ENCODE peak calls at places on chromosomes 13 and 19, in six cellular contexts. E, B, H, Z, J and X are unnamed samples.

GRCh38 chr19:44111910-44112463 is 1.2 kb upstream of the ZNF225 start:
- DNase-seq in E (peak; percentile 80), B (no peak), H (no peak), Z (no peak), J (peak; percentile 86), X (no peak)

GRCh38 chr13:44668707-44669106 is 92.6 kb upstream of the TSC22D1 start:
- DNase-seq in E (peak; percentile 50), B (no peak), H (no peak), Z (no peak), J (peak; percentile 23), X (no peak)

GRCh38 chr19:44530777-44531176 is 1.3 kb upstream of the CEACAM20 start:
- DNase-seq in E (no peak), B (no peak), H (no peak), Z (peak; percentile 10), J (peak; percentile 46), X (no peak)

GRCh38 chr19:47309608-47310007 is at the start of gene C5AR1:
- DNase-seq in E (no peak), B (peak; percentile 55), H (no peak), Z (no peak), J (no peak), X (peak; percentile 79)

GRCh38 chr19:34831714-34832113 is 58.7 kb upstream of the ZNF599 start:
- DNase-seq in E (no peak), B (no peak), H (no peak), Z (no peak), J (no peak), X (no peak)

GRCh38 chr19:43625918-43626579 is 6.6 kb upstream of the ZNF428 start:
- DNase-seq in E (no peak), B (no peak), H (no peak), Z (no peak), J (no peak), X (no peak)

GRCh38 chr19:39264306-39265290 is 3.6 kb upstream of the IFNL2 start:
- DNase-seq in E (no peak), B (peak; percentile 41), H (no peak), Z (no peak), J (no peak), X (peak; percentile 80)

GRCh38 chr19:38813323-38813722 is 578 bp upstream of the LGALS4 start:
- DNase-seq in E (no peak), B (no peak), H (no peak), Z (no peak), J (no peak), X (no peak)

GRCh38 chr13:112742583-112742982 is 52.7 kb downstream of the ATP11A start:
- DNase-seq in E (no peak), B (no peak), H (no peak), Z (no peak), J (no peak), X (no peak)

GRCh38 chr19:50280983-50281382 is 48.2 kb downstream of the KCNC3 start:
- DNase-seq in E (no peak), B (no peak), H (no peak), Z (no peak), J (no peak), X (no peak)

GRCh38 chr19:11581740-11582139 is 4.3 kb upstream of the ACP5 start:
- DNase-seq in E (no peak), B (peak; percentile 86), H (no peak), Z (no peak), J (peak; percentile 28), X (no peak)

GRCh38 chr13:95644611-95645052 is at the start of gene DZIP1:
- DNase-seq in E (peak; percentile 87), B (peak; percentile 65), H (peak; percentile 59), Z (peak; percentile 36), J (peak; percentile 85), X (peak; percentile 73)

GRCh38 chr13:41284512-41285288 is 21.3 kb upstream of the MTRF1 start:
- DNase-seq in E (peak; percentile 53), B (no peak), H (peak; percentile 68), Z (no peak), J (peak; percentile 89), X (no peak)

GRCh38 chr13:42876810-42877550 is 95.6 kb downstream of the FAM216B start:
- DNase-seq in E (peak; percentile 43), B (no peak), H (no peak), Z (no peak), J (peak; percentile 84), X (no peak)